ENCODE peak calls at places on chromosomes 3 and 15, in ten cellular contexts. One of them, this sample, is unnamed.

GRCh38 chr3:108602249-108602934 is 12.9 kb downstream of the DZIP3 start:
- DNase-seq in germinal center: no peak
- DNase-seq in brain microvascular endothelial cell: no peak
- DNase-seq in B cell: peak
- DNase-seq in AG09319: no peak
- DNase-seq in mesenchymal stem cell: no peak
- DNase-seq in GM23248: no peak
- DNase-seq in H7: no peak
- DNase-seq in thyroid gland: peak
- DNase-seq in PC-3: no peak
- DNase-seq in this sample: no peak

GRCh38 chr15:62647195-62647865 is 395.2 kb upstream of the TPM1 start:
- DNase-seq in GM23248: peak
- DNase-seq in mesenchymal stem cell: peak
- DNase-seq in germinal center: no peak
- DNase-seq in AG09319: no peak
- DNase-seq in PC-3: peak
- DNase-seq in thyroid gland: peak
- DNase-seq in brain microvascular endothelial cell: peak
- DNase-seq in H7: no peak
- DNase-seq in B cell: no peak
- DNase-seq in this sample: no peak

GRCh38 chr3:89699771-89700170 is 592.4 kb downstream of the EPHA3 start:
- DNase-seq in PC-3: no peak
- DNase-seq in AG09319: no peak
- DNase-seq in thyroid gland: no peak
- DNase-seq in mesenchymal stem cell: no peak
- DNase-seq in germinal center: no peak
- DNase-seq in B cell: no peak
- DNase-seq in GM23248: no peak
- DNase-seq in brain microvascular endothelial cell: no peak
- DNase-seq in H7: no peak
- DNase-seq in this sample: no peak

GRCh38 chr3:46943237-46944187 is 33.0 kb downstream of the CCDC12 start:
- DNase-seq in H7: no peak
- DNase-seq in PC-3: peak
- DNase-seq in thyroid gland: peak
- DNase-seq in brain microvascular endothelial cell: no peak
- DNase-seq in GM23248: no peak
- DNase-seq in AG09319: no peak
- DNase-seq in B cell: no peak
- DNase-seq in mesenchymal stem cell: no peak
- DNase-seq in germinal center: no peak
- DNase-seq in this sample: no peak

GRCh38 chr3:33722626-33723370 is 4.7 kb upstream of the CLASP2 start:
- DNase-seq in H7: no peak
- DNase-seq in germinal center: no peak
- DNase-seq in PC-3: no peak
- DNase-seq in brain microvascular endothelial cell: no peak
- DNase-seq in thyroid gland: no peak
- DNase-seq in GM23248: peak
- DNase-seq in mesenchymal stem cell: peak
- DNase-seq in B cell: no peak
- DNase-seq in AG09319: no peak
- DNase-seq in this sample: no peak

GRCh38 chr3:142000341-142000870 is 124.0 kb downstream of the ATP1B3 start:
- DNase-seq in brain microvascular endothelial cell: no peak
- DNase-seq in germinal center: no peak
- DNase-seq in thyroid gland: no peak
- DNase-seq in PC-3: no peak
- DNase-seq in mesenchymal stem cell: no peak
- DNase-seq in AG09319: no peak
- DNase-seq in B cell: no peak
- DNase-seq in H7: no peak
- DNase-seq in GM23248: no peak
- DNase-seq in this sample: no peak

GRCh38 chr15:95895510-95895909 is 435.0 kb upstream of the NR2F2 start:
- DNase-seq in thyroid gland: no peak
- DNase-seq in PC-3: no peak
- DNase-seq in germinal center: no peak
- DNase-seq in H7: no peak
- DNase-seq in GM23248: no peak
- DNase-seq in AG09319: peak
- DNase-seq in mesenchymal stem cell: no peak
- DNase-seq in brain microvascular endothelial cell: no peak
- DNase-seq in B cell: no peak
- DNase-seq in this sample: no peak

GRCh38 chr15:99104788-99105515 is at the start of gene SYNM:
- DNase-seq in mesenchymal stem cell: peak
- DNase-seq in H7: peak
- DNase-seq in brain microvascular endothelial cell: peak
- DNase-seq in B cell: peak
- DNase-seq in germinal center: peak
- DNase-seq in PC-3: peak
- DNase-seq in AG09319: no peak
- DNase-seq in thyroid gland: peak
- DNase-seq in GM23248: peak
- DNase-seq in this sample: peak

GRCh38 chr3:177811111-177811510 is 613.8 kb upstream of the TBL1XR1 start:
- DNase-seq in GM23248: no peak
- DNase-seq in mesenchymal stem cell: no peak
- DNase-seq in thyroid gland: no peak
- DNase-seq in H7: no peak
- DNase-seq in B cell: peak
- DNase-seq in PC-3: no peak
- DNase-seq in brain microvascular endothelial cell: no peak
- DNase-seq in germinal center: peak
- DNase-seq in AG09319: no peak
- DNase-seq in this sample: no peak

GRCh38 chr15:66997212-66997611 is 68.2 kb upstream of the SMAD3 start:
- DNase-seq in germinal center: no peak
- DNase-seq in mesenchymal stem cell: no peak
- DNase-seq in brain microvascular endothelial cell: peak
- DNase-seq in thyroid gland: no peak
- DNase-seq in PC-3: peak
- DNase-seq in GM23248: peak
- DNase-seq in H7: no peak
- DNase-seq in B cell: no peak
- DNase-seq in AG09319: peak
- DNase-seq in this sample: no peak

GRCh38 chr15:50182233-50183013 is 427 bp downstream of the SLC27A2 start:
- DNase-seq in PC-3: no peak
- DNase-seq in brain microvascular endothelial cell: no peak
- DNase-seq in GM23248: peak
- DNase-seq in AG09319: no peak
- DNase-seq in thyroid gland: peak
- DNase-seq in mesenchymal stem cell: peak
- DNase-seq in B cell: peak
- DNase-seq in H7: no peak
- DNase-seq in germinal center: peak
- DNase-seq in this sample: peak

GRCh38 chr15:101028321-101028720 is 109.2 kb downstream of the LRRK1 start:
- DNase-seq in brain microvascular endothelial cell: no peak
- DNase-seq in H7: no peak
- DNase-seq in germinal center: no peak
- DNase-seq in GM23248: no peak
- DNase-seq in AG09319: no peak
- DNase-seq in PC-3: no peak
- DNase-seq in mesenchymal stem cell: no peak
- DNase-seq in thyroid gland: no peak
- DNase-seq in B cell: no peak
- DNase-seq in this sample: no peak

GRCh38 chr15:32786906-32787305 is 69.1 kb downstream of the GREM1 start:
- DNase-seq in B cell: no peak
- DNase-seq in H7: no peak
- DNase-seq in thyroid gland: no peak
- DNase-seq in brain microvascular endothelial cell: no peak
- DNase-seq in AG09319: no peak
- DNase-seq in GM23248: no peak
- DNase-seq in PC-3: no peak
- DNase-seq in germinal center: no peak
- DNase-seq in mesenchymal stem cell: no peak
- DNase-seq in this sample: no peak

GRCh38 chr15:66405605-66406004 is 18.9 kb downstream of the MAP2K1 start:
- DNase-seq in B cell: no peak
- DNase-seq in mesenchymal stem cell: no peak
- DNase-seq in germinal center: no peak
- DNase-seq in brain microvascular endothelial cell: no peak
- DNase-seq in thyroid gland: no peak
- DNase-seq in GM23248: no peak
- DNase-seq in H7: no peak
- DNase-seq in AG09319: no peak
- DNase-seq in PC-3: no peak
- DNase-seq in this sample: no peak